ENCODE peak calls at places on chromosomes 12 and 14, in four cellular contexts. R is endothelial cell of umbilical vein, K is GM23338, X is coronary artery. Q is an unnamed sample.

GRCh38 chr12:12172106-12172511 is 94.7 kb downstream of the LRP6 start:
- DNase-seq in R (peak), K (no peak), X (no peak), Q (peak)

GRCh38 chr12:56128669-56129209 is 672 bp downstream of the ESYT1 start:
- DNase-seq in X (no peak), R (peak), K (no peak), Q (peak)

GRCh38 chr14:100115236-100115635 is 44.2 kb downstream of the DEGS2 start:
- DNase-seq in K (no peak), R (no peak), X (no peak), Q (no peak)

GRCh38 chr14:103741876-103742275 is 26.3 kb downstream of the ZFYVE21 start:
- DNase-seq in R (no peak), K (no peak), X (peak), Q (no peak)

GRCh38 chr12:132429932-132430643 is 59.9 kb upstream of the FBRSL1 start:
- DNase-seq in K (peak), R (no peak), X (no peak), Q (peak)

GRCh38 chr12:19873146-19873545 is 433.9 kb downstream of the AEBP2 start:
- DNase-seq in X (no peak), K (no peak), R (no peak), Q (no peak)

GRCh38 chr12:57175428-57176138 is 28.2 kb upstream of the LRP1-AS start:
- DNase-seq in X (peak), K (peak), R (peak), Q (peak)

GRCh38 chr12:20370001-20370381 is 1.7 kb downstream of the PDE3A start:
- DNase-seq in X (peak), R (peak), K (peak), Q (no peak)

GRCh38 chr12:31323466-31324115 is 2.4 kb downstream of the SINHCAF start:
- DNase-seq in R (peak), K (peak), X (peak), Q (no peak)

GRCh38 chr14:44962573-44963528 is 861 bp downstream of the TOGARAM1 start:
- DNase-seq in K (peak), X (no peak), R (peak), Q (peak)

GRCh38 chr14:51462182-51462581 is 189.5 kb upstream of the FRMD6 start:
- DNase-seq in R (no peak), K (no peak), X (no peak), Q (peak)

GRCh38 chr12:105704788-105705187 is 374.3 kb downstream of the C12orf75 start:
- DNase-seq in R (no peak), X (no peak), K (no peak), Q (no peak)

GRCh38 chr14:100268591-100269207 is 29.8 kb downstream of the YY1 start:
- DNase-seq in K (no peak), R (no peak), X (no peak), Q (no peak)

GRCh38 chr14:55794655-55795583 is 214.9 kb downstream of the KTN1 start:
- DNase-seq in X (no peak), K (no peak), R (peak), Q (peak)

GRCh38 chr14:51168220-51168613 is 71.8 kb upstream of the TMX1 start:
- DNase-seq in X (no peak), R (no peak), K (no peak), Q (no peak)

GRCh38 chr12:3034067-3034750 is 43.0 kb upstream of the TSPAN9 start:
- DNase-seq in K (peak), R (peak), X (no peak), Q (peak)

GRCh38 chr14:72965249-72965648 is 39.0 kb downstream of the DCAF4 start:
- DNase-seq in X (no peak), K (no peak), R (no peak), Q (peak)

GRCh38 chr12:92784356-92784755 is 81.6 kb downstream of the PLEKHG7 start:
- DNase-seq in K (no peak), X (no peak), R (no peak), Q (peak)

GRCh38 chr12:2811791-2812190 is 677 bp upstream of the ITFG2 start:
- DNase-seq in R (no peak), K (no peak), X (no peak), Q (no peak)

GRCh38 chr14:93319494-93319893 is 13.3 kb downstream of the BTBD7 start:
- DNase-seq in K (no peak), R (no peak), X (no peak), Q (no peak)

GRCh38 chr14:61386173-61386772 is 64.9 kb downstream of the PRKCH start:
- DNase-seq in X (no peak), R (no peak), K (no peak), Q (no peak)

GRCh38 chr12:89384050-89384749 is 31.9 kb upstream of the DUSP6 start:
- DNase-seq in K (peak), R (peak), X (no peak), Q (peak)

GRCh38 chr12:121388421-121388981 is 11.4 kb upstream of the RNF34 start:
- DNase-seq in R (peak), X (no peak), K (no peak), Q (peak)

GRCh38 chr12:12877789-12878455 is 13.4 kb upstream of the GPRC5A start:
- DNase-seq in R (no peak), X (no peak), K (no peak), Q (no peak)

GRCh38 chr14:65095633-65096205 is 6.6 kb downstream of the MAX start:
- DNase-seq in X (no peak), R (peak), K (no peak), Q (no peak)

GRCh38 chr12:124567673-124568373 is 411 bp upstream of the NCOR2 start:
- DNase-seq in X (peak), R (peak), K (peak), Q (peak)
- TF ChIP-seq CTCF in X (no peak), R (no peak), K (peak), Q (no peak)

DNA sequence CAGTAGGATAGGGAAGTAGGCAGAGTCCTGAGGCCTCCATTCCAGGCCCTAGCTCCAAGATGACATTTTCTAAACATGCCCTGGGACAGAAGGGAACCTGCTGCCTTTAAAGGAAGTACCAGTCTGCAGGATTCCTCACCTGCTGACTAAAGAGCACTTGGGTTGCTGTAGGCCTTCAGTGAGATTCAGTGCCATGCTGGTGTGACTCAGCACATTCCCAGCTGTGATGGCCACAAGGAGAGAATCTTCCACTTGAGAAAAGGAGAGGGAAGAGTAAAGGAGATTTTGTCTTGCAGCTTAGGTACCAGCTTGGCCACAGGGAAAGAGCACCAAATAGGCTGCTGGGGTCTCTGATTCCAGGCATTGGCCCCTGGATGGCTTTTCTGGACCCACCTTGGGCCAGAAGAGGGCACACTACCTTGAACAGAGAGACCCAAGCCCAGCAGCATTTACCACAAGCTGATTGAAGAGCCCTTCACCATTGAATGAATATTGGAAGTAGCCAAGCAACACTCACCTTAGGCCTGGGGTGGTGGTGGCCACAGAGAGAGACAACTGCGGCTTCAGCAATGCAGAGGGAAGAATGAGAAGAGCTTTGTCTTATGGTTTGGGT is 498.3 kb downstream of the KCNH5 start:
- DNase-seq in X (no peak), R (no peak), K (no peak), Q (no peak)
- TF ChIP-seq CTCF in X (no peak), R (no peak), K (peak), Q (no peak)

GRCh38 chr12:62472472-62472871 is 5.8 kb downstream of the MON2 start:
- DNase-seq in R (no peak), K (peak), X (no peak), Q (no peak)
- TF ChIP-seq CTCF in R (no peak), K (peak), X (no peak), Q (no peak)

DNA sequence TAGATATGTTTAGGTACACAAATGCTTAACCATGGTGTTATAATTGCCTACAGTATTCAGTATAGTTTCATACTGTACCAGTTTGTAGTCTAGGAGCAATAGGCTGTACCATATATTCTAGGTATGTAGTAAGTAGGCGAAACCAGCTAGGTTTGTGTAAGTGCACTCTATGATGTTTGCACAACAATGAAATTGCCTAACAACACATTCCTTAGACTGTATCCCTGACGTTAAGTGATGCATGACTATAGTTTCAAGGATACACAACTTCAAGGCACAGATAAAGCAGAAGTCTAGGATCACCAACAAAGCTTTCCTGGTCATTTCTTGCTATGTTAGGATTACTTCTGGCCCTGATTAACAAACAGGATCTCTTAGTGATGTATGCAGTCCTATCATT is 135.1 kb downstream of the SLC38A1 start:
- DNase-seq in K (no peak), X (no peak), R (no peak), Q (peak)
- TF ChIP-seq CTCF in K (no peak), X (no peak), R (no peak), Q (no peak)

GRCh38 chr12:51320311-51320694 is 3.7 kb downstream of the BIN2 start:
- DNase-seq in X (no peak), K (no peak), R (no peak), Q (no peak)

GRCh38 chr12:51321882-51322281 is 2.1 kb downstream of the BIN2 start:
- DNase-seq in R (no peak), K (no peak), X (no peak), Q (no peak)

GRCh38 chr12:51322452-51322851 is 1.5 kb downstream of the BIN2 start:
- DNase-seq in R (no peak), K (no peak), X (no peak), Q (no peak)

GRCh38 chr12:51320695-51321320 is 3.2 kb downstream of the BIN2 start:
- DNase-seq in R (no peak), X (no peak), K (peak), Q (no peak)

DNA sequence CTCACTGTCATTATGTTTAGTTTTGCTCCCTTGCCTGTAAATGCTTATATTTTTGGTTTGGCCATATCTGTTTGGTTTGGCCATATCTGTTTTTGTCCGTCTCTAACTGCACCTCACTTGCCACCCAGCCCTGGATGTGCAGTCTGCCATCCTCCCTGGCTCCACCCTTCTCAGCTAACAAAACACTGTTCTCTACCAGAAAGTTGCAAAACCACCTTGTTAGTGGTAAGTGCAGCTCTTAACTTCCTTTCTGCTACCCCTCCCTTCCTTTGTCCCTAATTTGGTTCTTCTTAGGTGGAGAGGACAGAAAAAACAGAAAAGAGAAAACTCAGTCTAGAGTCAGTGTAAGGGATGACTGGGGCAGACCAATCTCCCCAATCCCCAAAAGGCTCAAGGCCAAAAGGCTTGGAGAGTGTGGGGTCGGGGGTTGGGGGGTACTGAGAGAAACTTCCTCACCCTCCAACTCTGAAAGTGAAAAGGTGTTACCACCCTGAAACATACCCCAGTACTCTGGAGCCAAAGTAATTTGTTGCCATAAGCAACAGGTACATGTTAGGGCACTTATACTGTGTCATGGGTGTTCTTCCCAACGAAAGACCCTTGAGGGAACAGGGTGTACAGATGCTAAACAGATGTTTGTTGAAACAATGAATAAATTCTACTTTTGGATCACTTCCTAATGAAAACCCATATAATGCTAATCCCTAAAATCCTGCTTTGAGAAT is 5.0 kb downstream of the BIN2 start:
- DNase-seq in R (no peak), X (no peak), K (no peak), Q (peak)
- TF ChIP-seq CTCF in R (no peak), X (no peak), K (no peak), Q (no peak)

GRCh38 chr14:53957739-53958138 is 1.1 kb upstream of the BMP4 start:
- DNase-seq in X (no peak), R (no peak), K (no peak), Q (no peak)
- TF ChIP-seq CTCF in X (no peak), R (no peak), K (no peak), Q (no peak)

Q was measured in MCF 10A.